ENCODE peak calls at places on chromosome 7, in seven cellular contexts. One of them, this sample, is unnamed.

GRCh38 chr7:20338285-20338684 is 7.6 kb downstream of the ITGB8 start:
- DNase-seq in nucleus accumbens: no peak
- DNase-seq in activated CD4-positive, alpha-beta T cell treated with anti-CD3 and anti-CD28 coated beads, Interleukin-2, amount 10 ng/mL, durations not matched to agents 7 days and 5 days: no peak
- DNase-seq in activated effector memory CD4-positive, alpha-beta T cell treated with anti-CD3 and anti-CD28 coated beads, Interleukin-2, amount 50 U/mL, for 16 hours: no peak
- DNase-seq in HL-60: no peak
- DNase-seq in GM20000: no peak
- DNase-seq in kidney epithelial cell: no peak
- DNase-seq in this sample: no peak

GRCh38 chr7:81002471-81002870 is 83.6 kb upstream of the SEMA3C start:
- DNase-seq in HL-60: no peak
- DNase-seq in activated effector memory CD4-positive, alpha-beta T cell treated with anti-CD3 and anti-CD28 coated beads, Interleukin-2, amount 50 U/mL, for 16 hours: no peak
- DNase-seq in GM20000: no peak
- DNase-seq in kidney epithelial cell: no peak
- DNase-seq in activated CD4-positive, alpha-beta T cell treated with anti-CD3 and anti-CD28 coated beads, Interleukin-2, amount 10 ng/mL, durations not matched to agents 7 days and 5 days: no peak
- DNase-seq in nucleus accumbens: no peak
- DNase-seq in this sample: peak

GRCh38 chr7:91518058-91518457 is 253.8 kb downstream of the FZD1 start:
- DNase-seq in kidney epithelial cell: no peak
- DNase-seq in activated CD4-positive, alpha-beta T cell treated with anti-CD3 and anti-CD28 coated beads, Interleukin-2, amount 10 ng/mL, durations not matched to agents 7 days and 5 days: no peak
- DNase-seq in GM20000: no peak
- DNase-seq in HL-60: no peak
- DNase-seq in activated effector memory CD4-positive, alpha-beta T cell treated with anti-CD3 and anti-CD28 coated beads, Interleukin-2, amount 50 U/mL, for 16 hours: no peak
- DNase-seq in nucleus accumbens: no peak
- DNase-seq in this sample: no peak

GRCh38 chr7:70738080-70738479 is 393.9 kb upstream of the GALNT17 start:
- DNase-seq in nucleus accumbens: no peak
- DNase-seq in kidney epithelial cell: peak
- DNase-seq in activated effector memory CD4-positive, alpha-beta T cell treated with anti-CD3 and anti-CD28 coated beads, Interleukin-2, amount 50 U/mL, for 16 hours: no peak
- DNase-seq in activated CD4-positive, alpha-beta T cell treated with anti-CD3 and anti-CD28 coated beads, Interleukin-2, amount 10 ng/mL, durations not matched to agents 7 days and 5 days: no peak
- DNase-seq in GM20000: no peak
- DNase-seq in HL-60: no peak
- DNase-seq in this sample: no peak

GRCh38 chr7:631291-631711 is 95.2 kb upstream of the DNAAF5 start:
- DNase-seq in nucleus accumbens: no peak
- DNase-seq in HL-60: no peak
- DNase-seq in GM20000: no peak
- DNase-seq in activated effector memory CD4-positive, alpha-beta T cell treated with anti-CD3 and anti-CD28 coated beads, Interleukin-2, amount 50 U/mL, for 16 hours: peak
- DNase-seq in activated CD4-positive, alpha-beta T cell treated with anti-CD3 and anti-CD28 coated beads, Interleukin-2, amount 10 ng/mL, durations not matched to agents 7 days and 5 days: no peak
- DNase-seq in kidney epithelial cell: no peak
- DNase-seq in this sample: no peak

GRCh38 chr7:134477954-134478353 is 19.1 kb upstream of the AKR1B1 start:
- DNase-seq in activated effector memory CD4-positive, alpha-beta T cell treated with anti-CD3 and anti-CD28 coated beads, Interleukin-2, amount 50 U/mL, for 16 hours: no peak
- DNase-seq in nucleus accumbens: no peak
- DNase-seq in GM20000: no peak
- DNase-seq in kidney epithelial cell: no peak
- DNase-seq in activated CD4-positive, alpha-beta T cell treated with anti-CD3 and anti-CD28 coated beads, Interleukin-2, amount 10 ng/mL, durations not matched to agents 7 days and 5 days: no peak
- DNase-seq in HL-60: no peak
- DNase-seq in this sample: no peak

GRCh38 chr7:142671506-142671905 is 77.8 kb upstream of the PRSS1 start:
- DNase-seq in activated effector memory CD4-positive, alpha-beta T cell treated with anti-CD3 and anti-CD28 coated beads, Interleukin-2, amount 50 U/mL, for 16 hours: no peak
- DNase-seq in GM20000: no peak
- DNase-seq in activated CD4-positive, alpha-beta T cell treated with anti-CD3 and anti-CD28 coated beads, Interleukin-2, amount 10 ng/mL, durations not matched to agents 7 days and 5 days: no peak
- DNase-seq in HL-60: no peak
- DNase-seq in kidney epithelial cell: no peak
- DNase-seq in nucleus accumbens: no peak
- DNase-seq in this sample: no peak

GRCh38 chr7:151193203-151193602 is 6.2 kb upstream of the ASB10 start:
- DNase-seq in activated effector memory CD4-positive, alpha-beta T cell treated with anti-CD3 and anti-CD28 coated beads, Interleukin-2, amount 50 U/mL, for 16 hours: no peak
- DNase-seq in kidney epithelial cell: no peak
- DNase-seq in activated CD4-positive, alpha-beta T cell treated with anti-CD3 and anti-CD28 coated beads, Interleukin-2, amount 10 ng/mL, durations not matched to agents 7 days and 5 days: no peak
- DNase-seq in HL-60: no peak
- DNase-seq in GM20000: no peak
- DNase-seq in nucleus accumbens: no peak
- DNase-seq in this sample: no peak

GRCh38 chr7:136039577-136040345 is 62.6 kb upstream of the MTPN start:
- DNase-seq in nucleus accumbens: no peak
- DNase-seq in HL-60: no peak
- DNase-seq in GM20000: no peak
- DNase-seq in kidney epithelial cell: no peak
- DNase-seq in activated effector memory CD4-positive, alpha-beta T cell treated with anti-CD3 and anti-CD28 coated beads, Interleukin-2, amount 50 U/mL, for 16 hours: no peak
- DNase-seq in activated CD4-positive, alpha-beta T cell treated with anti-CD3 and anti-CD28 coated beads, Interleukin-2, amount 10 ng/mL, durations not matched to agents 7 days and 5 days: no peak
- DNase-seq in this sample: no peak

GRCh38 chr7:158943713-158944112 is 87.4 kb downstream of the DYNC2I1 start:
- DNase-seq in kidney epithelial cell: no peak
- DNase-seq in activated CD4-positive, alpha-beta T cell treated with anti-CD3 and anti-CD28 coated beads, Interleukin-2, amount 10 ng/mL, durations not matched to agents 7 days and 5 days: no peak
- DNase-seq in HL-60: no peak
- DNase-seq in GM20000: no peak
- DNase-seq in nucleus accumbens: no peak
- DNase-seq in activated effector memory CD4-positive, alpha-beta T cell treated with anti-CD3 and anti-CD28 coated beads, Interleukin-2, amount 50 U/mL, for 16 hours: peak
- DNase-seq in this sample: no peak

GRCh38 chr7:128874140-128875031 is 11.7 kb downstream of the ATP6V1F start:
- DNase-seq in GM20000: no peak
- DNase-seq in kidney epithelial cell: no peak
- DNase-seq in nucleus accumbens: no peak
- DNase-seq in activated CD4-positive, alpha-beta T cell treated with anti-CD3 and anti-CD28 coated beads, Interleukin-2, amount 10 ng/mL, durations not matched to agents 7 days and 5 days: no peak
- DNase-seq in activated effector memory CD4-positive, alpha-beta T cell treated with anti-CD3 and anti-CD28 coated beads, Interleukin-2, amount 50 U/mL, for 16 hours: no peak
- DNase-seq in HL-60: no peak
- DNase-seq in this sample: no peak

GRCh38 chr7:100692578-100692961 is 1.5 kb downstream of the GIGYF1 start:
- DNase-seq in activated effector memory CD4-positive, alpha-beta T cell treated with anti-CD3 and anti-CD28 coated beads, Interleukin-2, amount 50 U/mL, for 16 hours: no peak
- DNase-seq in HL-60: no peak
- DNase-seq in kidney epithelial cell: no peak
- DNase-seq in GM20000: no peak
- DNase-seq in activated CD4-positive, alpha-beta T cell treated with anti-CD3 and anti-CD28 coated beads, Interleukin-2, amount 10 ng/mL, durations not matched to agents 7 days and 5 days: no peak
- DNase-seq in nucleus accumbens: no peak
- DNase-seq in this sample: no peak